ENCODE peak calls at places on chromosomes 5 and 9, in five cellular contexts. One of them, this sample, is unnamed. For H3K27me3 and H3K4me1, the result is how much of the 10 kb centered on the place peaks cover.

GRCh38 chr5:163585206-163585605 is 79.8 kb downstream of the MAT2B start:
- DNase-seq in Peyer's patch: no peak
- DNase-seq in effector memory CD4-positive, alpha-beta T cell: no peak
- DNase-seq in SK-N-SH: no peak
- DNase-seq in suprapubic skin: no peak
- DNase-seq in this sample: no peak

GRCh38 chr9:109771796-109772525 is 8.0 kb upstream of the PALM2AKAP2 start:
- DNase-seq in suprapubic skin: no peak
- DNase-seq in effector memory CD4-positive, alpha-beta T cell: no peak
- DNase-seq in Peyer's patch: no peak
- DNase-seq in SK-N-SH: no peak
- DNase-seq in this sample: no peak

GRCh38 chr5:142000709-142001484 is 11.9 kb downstream of the GNPDA1 start:
- DNase-seq in effector memory CD4-positive, alpha-beta T cell: no peak
- DNase-seq in SK-N-SH: no peak
- DNase-seq in suprapubic skin: no peak
- DNase-seq in Peyer's patch: no peak
- DNase-seq in this sample: no peak

GRCh38 chr5:143309661-143310431 is 93.6 kb downstream of the NR3C1 start:
- DNase-seq in effector memory CD4-positive, alpha-beta T cell: no peak
- DNase-seq in SK-N-SH: no peak
- DNase-seq in suprapubic skin: no peak
- DNase-seq in Peyer's patch: no peak
- DNase-seq in this sample: no peak

GRCh38 chr9:18837402-18837801 is 195.6 kb downstream of the SAXO1 start:
- DNase-seq in suprapubic skin: no peak
- DNase-seq in Peyer's patch: no peak
- DNase-seq in SK-N-SH: no peak
- DNase-seq in effector memory CD4-positive, alpha-beta T cell: no peak
- DNase-seq in this sample: no peak

GRCh38 chr5:150134198-150134588 is 21.5 kb downstream of the PDGFRB start:
- DNase-seq in effector memory CD4-positive, alpha-beta T cell: no peak
- DNase-seq in suprapubic skin: no peak
- DNase-seq in SK-N-SH: no peak
- DNase-seq in Peyer's patch: no peak
- DNase-seq in this sample: no peak

GRCh38 chr5:131268758-131269370 is 5.0 kb downstream of the CDC42SE2 start:
- DNase-seq in suprapubic skin: no peak
- DNase-seq in effector memory CD4-positive, alpha-beta T cell: no peak
- DNase-seq in Peyer's patch: no peak
- DNase-seq in SK-N-SH: no peak
- DNase-seq in this sample: no peak

GRCh38 chr5:23412011-23412410 is 95.4 kb upstream of the PRDM9 start:
- DNase-seq in SK-N-SH: no peak
- DNase-seq in effector memory CD4-positive, alpha-beta T cell: no peak
- DNase-seq in suprapubic skin: no peak
- DNase-seq in Peyer's patch: no peak
- DNase-seq in this sample: no peak

GRCh38 chr9:93228030-93228429 is 44.1 kb downstream of the WNK2 start:
- DNase-seq in suprapubic skin: no peak
- DNase-seq in effector memory CD4-positive, alpha-beta T cell: no peak
- DNase-seq in SK-N-SH: no peak
- DNase-seq in Peyer's patch: no peak
- DNase-seq in this sample: no peak

GRCh38 chr9:133990366-133991210 is 1.5 kb downstream of the VAV2 start:
- DNase-seq in SK-N-SH: peak
- DNase-seq in suprapubic skin: peak
- DNase-seq in effector memory CD4-positive, alpha-beta T cell: no peak
- DNase-seq in Peyer's patch: no peak
- DNase-seq in this sample: peak

GRCh38 chr5:132961887-132962286 is 1.5 kb downstream of the AFF4 start:
- DNase-seq in SK-N-SH: no peak
- DNase-seq in effector memory CD4-positive, alpha-beta T cell: no peak
- DNase-seq in Peyer's patch: no peak
- DNase-seq in suprapubic skin: no peak
- DNase-seq in this sample: peak

GRCh38 chr9:92406506-92406905 is 2.1 kb upstream of the OGN start:
- DNase-seq in suprapubic skin: no peak
- DNase-seq in effector memory CD4-positive, alpha-beta T cell: no peak
- DNase-seq in SK-N-SH: no peak
- DNase-seq in Peyer's patch: peak
- DNase-seq in this sample: peak

GRCh38 chr9:124016152-124017063 is 4.8 kb downstream of the LHX2 start:
- DNase-seq in SK-N-SH: no peak
- DNase-seq in effector memory CD4-positive, alpha-beta T cell: no peak
- DNase-seq in suprapubic skin: peak
- DNase-seq in Peyer's patch: no peak
- DNase-seq in this sample: no peak
- H3K27me3 ChIP-seq in SK-N-SH: half or more
- H3K27me3 ChIP-seq in effector memory CD4-positive, alpha-beta T cell: half or more
- H3K27me3 ChIP-seq in suprapubic skin: half or more
- H3K27me3 ChIP-seq in Peyer's patch: under half
- H3K27me3 ChIP-seq in this sample: under half

GRCh38 chr5:96733771-96734498 is 71.8 kb downstream of the CAST start:
- DNase-seq in SK-N-SH: no peak
- DNase-seq in suprapubic skin: no peak
- DNase-seq in Peyer's patch: no peak
- DNase-seq in effector memory CD4-positive, alpha-beta T cell: no peak
- DNase-seq in this sample: peak
- H3K4me1 ChIP-seq in SK-N-SH: under half
- H3K4me1 ChIP-seq in suprapubic skin: under half
- H3K4me1 ChIP-seq in Peyer's patch: under half
- H3K4me1 ChIP-seq in effector memory CD4-positive, alpha-beta T cell: under half
- H3K4me1 ChIP-seq in this sample: under half

DNA sequence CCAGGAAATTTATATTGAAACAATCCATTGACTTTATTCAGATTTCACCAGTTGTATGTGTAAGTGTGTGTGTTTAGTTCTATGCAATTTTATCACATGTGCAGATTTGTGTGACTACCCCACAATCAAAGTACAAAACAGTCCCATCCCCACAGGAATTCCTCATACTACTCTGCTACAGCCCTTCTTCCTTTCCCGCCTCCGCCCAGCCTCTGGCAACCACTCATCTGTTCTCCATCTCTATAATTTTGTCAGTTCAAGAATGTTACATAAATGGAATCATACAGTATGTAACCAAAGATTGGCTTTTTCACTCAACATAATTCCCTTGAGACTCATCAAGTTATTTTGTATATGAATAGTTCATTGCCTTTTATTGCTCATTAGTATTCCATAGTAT is 289.1 kb downstream of the GADD45G start:
- DNase-seq in Peyer's patch: no peak
- DNase-seq in suprapubic skin: no peak
- DNase-seq in effector memory CD4-positive, alpha-beta T cell: no peak
- DNase-seq in SK-N-SH: no peak
- DNase-seq in this sample: no peak
- H3K27me3 ChIP-seq in Peyer's patch: under half
- H3K27me3 ChIP-seq in suprapubic skin: under half
- H3K27me3 ChIP-seq in effector memory CD4-positive, alpha-beta T cell: under half
- H3K27me3 ChIP-seq in SK-N-SH: under half
- H3K27me3 ChIP-seq in this sample: under half

GRCh38 chr9:129480705-129481104 is 140.2 kb downstream of the C9orf50 start:
- DNase-seq in SK-N-SH: no peak
- DNase-seq in Peyer's patch: no peak
- DNase-seq in effector memory CD4-positive, alpha-beta T cell: no peak
- DNase-seq in suprapubic skin: no peak
- DNase-seq in this sample: no peak
- H3K4me1 ChIP-seq in SK-N-SH: under half
- H3K4me1 ChIP-seq in Peyer's patch: under half
- H3K4me1 ChIP-seq in effector memory CD4-positive, alpha-beta T cell: under half
- H3K4me1 ChIP-seq in suprapubic skin: half or more
- H3K4me1 ChIP-seq in this sample: under half

DNA sequence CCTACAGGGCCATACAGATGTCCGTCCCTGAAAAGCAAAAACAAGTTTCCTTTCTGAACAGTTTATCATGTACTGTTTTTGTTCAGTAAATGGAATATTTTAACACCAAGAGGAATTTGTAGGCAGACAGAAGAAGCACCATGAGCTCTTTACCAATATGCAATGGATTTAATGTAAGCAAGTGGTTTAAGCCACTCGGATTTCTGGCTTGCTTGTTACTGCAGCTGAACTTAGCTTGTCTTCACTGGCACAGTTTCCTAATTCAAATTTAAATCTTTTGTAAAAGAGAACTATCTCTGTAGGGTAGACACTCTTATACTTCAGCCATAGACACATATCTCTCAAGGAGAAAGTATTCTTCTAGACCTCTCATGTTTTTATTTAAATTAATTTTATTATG is 12.7 kb upstream of the EBF1 start:
- DNase-seq in SK-N-SH: no peak
- DNase-seq in suprapubic skin: no peak
- DNase-seq in effector memory CD4-positive, alpha-beta T cell: no peak
- DNase-seq in Peyer's patch: no peak
- DNase-seq in this sample: no peak
- H3K27me3 ChIP-seq in SK-N-SH: under half
- H3K27me3 ChIP-seq in suprapubic skin: under half
- H3K27me3 ChIP-seq in effector memory CD4-positive, alpha-beta T cell: under half
- H3K27me3 ChIP-seq in Peyer's patch: under half
- H3K27me3 ChIP-seq in this sample: under half

DNA sequence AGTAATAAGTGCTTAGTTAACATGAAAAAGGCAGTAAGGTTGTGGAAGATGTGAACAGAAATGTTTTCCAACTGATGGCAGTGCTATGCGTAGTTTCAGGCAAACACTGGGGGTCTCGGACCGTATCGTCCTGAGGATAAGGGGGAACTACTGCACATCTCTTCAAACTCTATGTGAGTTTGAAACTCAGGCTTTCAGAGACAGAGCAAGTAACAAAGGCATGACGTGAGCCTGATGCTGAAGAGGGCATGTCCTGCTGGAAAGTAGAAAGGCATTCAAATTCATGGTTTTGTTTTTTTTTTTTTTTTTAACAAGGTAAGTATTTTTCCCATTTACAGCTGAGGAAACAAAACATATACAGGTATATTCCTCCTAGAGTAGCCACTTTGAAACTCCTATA is 59.9 kb downstream of the TRIM36 start:
- DNase-seq in suprapubic skin: no peak
- DNase-seq in Peyer's patch: no peak
- DNase-seq in SK-N-SH: no peak
- DNase-seq in effector memory CD4-positive, alpha-beta T cell: no peak
- DNase-seq in this sample: no peak
- H3K4me1 ChIP-seq in suprapubic skin: under half
- H3K4me1 ChIP-seq in Peyer's patch: under half
- H3K4me1 ChIP-seq in SK-N-SH: under half
- H3K4me1 ChIP-seq in effector memory CD4-positive, alpha-beta T cell: under half
- H3K4me1 ChIP-seq in this sample: under half

GRCh38 chr9:125434986-125435775 is 173.6 kb downstream of the GAPVD1 start:
- DNase-seq in effector memory CD4-positive, alpha-beta T cell: no peak
- DNase-seq in suprapubic skin: no peak
- DNase-seq in Peyer's patch: no peak
- DNase-seq in SK-N-SH: no peak
- DNase-seq in this sample: no peak
- H3K27me3 ChIP-seq in effector memory CD4-positive, alpha-beta T cell: under half
- H3K27me3 ChIP-seq in suprapubic skin: under half
- H3K27me3 ChIP-seq in Peyer's patch: under half
- H3K27me3 ChIP-seq in SK-N-SH: under half
- H3K27me3 ChIP-seq in this sample: under half

GRCh38 chr5:16889203-16889971 is 46.7 kb downstream of the MYO10 start:
- DNase-seq in effector memory CD4-positive, alpha-beta T cell: no peak
- DNase-seq in SK-N-SH: no peak
- DNase-seq in Peyer's patch: no peak
- DNase-seq in suprapubic skin: no peak
- DNase-seq in this sample: no peak

GRCh38 chr5:16891043-16891442 is 45.0 kb downstream of the MYO10 start:
- DNase-seq in Peyer's patch: no peak
- DNase-seq in suprapubic skin: no peak
- DNase-seq in SK-N-SH: no peak
- DNase-seq in effector memory CD4-positive, alpha-beta T cell: no peak
- DNase-seq in this sample: peak

GRCh38 chr5:16888694-16889124 is 47.4 kb downstream of the MYO10 start:
- DNase-seq in effector memory CD4-positive, alpha-beta T cell: no peak
- DNase-seq in Peyer's patch: no peak
- DNase-seq in SK-N-SH: no peak
- DNase-seq in suprapubic skin: no peak
- DNase-seq in this sample: peak

GRCh38 chr5:16886793-16887345 is 49.2 kb downstream of the MYO10 start:
- DNase-seq in suprapubic skin: no peak
- DNase-seq in SK-N-SH: no peak
- DNase-seq in Peyer's patch: no peak
- DNase-seq in effector memory CD4-positive, alpha-beta T cell: no peak
- DNase-seq in this sample: no peak

DNA sequence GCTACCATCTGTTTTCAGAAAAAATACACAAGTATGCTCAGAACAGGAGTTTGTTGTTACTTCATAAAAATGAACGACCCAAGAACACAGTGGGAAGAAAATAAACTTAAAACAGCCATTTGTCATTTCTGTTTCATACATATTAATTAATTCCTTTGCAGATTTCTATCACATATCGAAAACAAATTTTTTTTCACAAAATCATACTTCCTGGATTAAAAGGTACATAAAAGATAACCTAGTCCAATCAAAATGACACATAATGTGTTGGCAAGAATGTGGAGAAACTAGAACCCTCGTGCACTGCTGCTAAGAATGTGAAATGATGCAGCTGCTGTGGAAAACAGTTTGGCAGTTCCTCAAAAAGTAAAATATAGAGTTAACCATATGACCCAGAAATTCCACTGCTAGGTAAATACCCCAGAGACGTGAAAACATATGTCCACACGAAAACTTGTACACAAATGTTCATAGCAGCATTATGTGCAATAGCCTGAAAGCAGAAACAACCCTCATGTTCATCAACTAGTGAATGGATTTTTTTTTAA is 46.0 kb downstream of the MYO10 start:
- DNase-seq in suprapubic skin: no peak
- DNase-seq in Peyer's patch: no peak
- DNase-seq in effector memory CD4-positive, alpha-beta T cell: no peak
- DNase-seq in SK-N-SH: no peak
- DNase-seq in this sample: no peak
- H3K4me1 ChIP-seq in suprapubic skin: under half
- H3K4me1 ChIP-seq in Peyer's patch: under half
- H3K4me1 ChIP-seq in effector memory CD4-positive, alpha-beta T cell: under half
- H3K4me1 ChIP-seq in SK-N-SH: half or more
- H3K4me1 ChIP-seq in this sample: under half

DNA sequence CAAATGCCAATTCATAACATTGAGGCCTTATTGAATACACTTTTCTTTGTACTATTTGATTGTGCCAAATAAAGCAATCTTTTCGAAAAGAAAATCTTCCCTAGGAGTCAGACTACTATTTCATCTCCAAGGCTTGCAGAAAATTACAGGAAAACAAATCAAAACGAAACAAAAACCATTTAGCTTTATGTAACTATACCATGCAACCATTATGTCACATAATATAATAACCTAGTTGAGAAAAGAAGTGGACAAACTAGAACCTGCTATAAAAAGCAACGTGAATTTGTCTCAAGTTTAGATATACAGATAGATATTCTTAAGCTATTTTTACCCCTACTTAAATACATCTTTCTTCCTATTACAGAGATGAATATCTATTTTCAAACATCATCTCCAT is 18.0 kb downstream of the HTR4 start:
- DNase-seq in suprapubic skin: no peak
- DNase-seq in Peyer's patch: no peak
- DNase-seq in SK-N-SH: no peak
- DNase-seq in effector memory CD4-positive, alpha-beta T cell: no peak
- DNase-seq in this sample: no peak
- H3K27me3 ChIP-seq in suprapubic skin: under half
- H3K27me3 ChIP-seq in Peyer's patch: under half
- H3K27me3 ChIP-seq in SK-N-SH: under half
- H3K27me3 ChIP-seq in effector memory CD4-positive, alpha-beta T cell: under half
- H3K27me3 ChIP-seq in this sample: under half